ENCODE peak calls at places on chromosome 19, in seven cellular contexts. M, H, U, X, L, K and V are unnamed samples. For H3K4me1, the result is how much of the 10 kb centered on the place peaks cover.

GRCh38 chr19:40585677-40586422 is 9.2 kb downstream of the SHKBP1 start:
- DNase-seq in L (peak), H (no peak), M (no peak), X (no peak), U (no peak), K (no peak), V (peak)

GRCh38 chr19:2095338-2095938 is 688 bp downstream of the MOB3A start:
- DNase-seq in L (no peak), M (no peak), U (no peak), K (peak), X (no peak), H (no peak), V (peak)

GRCh38 chr19:7159105-7159933 is 89.8 kb downstream of the ZNF557 start:
- DNase-seq in K (peak), U (no peak), L (peak), H (no peak), M (no peak), X (no peak), V (peak)

GRCh38 chr19:1082165-1082927 is 12.8 kb downstream of the POLR2E start:
- DNase-seq in X (peak), M (peak), H (peak), K (no peak), U (peak), L (no peak), V (peak)

GRCh38 chr19:3670796-3671679 is 29.2 kb downstream of the PIP5K1C start:
- DNase-seq in H (no peak), X (no peak), M (no peak), K (peak), U (no peak), L (peak), V (no peak)

GRCh38 chr19:4406626-4407025 is 4.2 kb downstream of the CHAF1A start:
- DNase-seq in L (no peak), M (no peak), U (peak), K (no peak), H (no peak), X (no peak), V (no peak)

GRCh38 chr19:2398735-2399305 is 28.6 kb downstream of the TIMM13 start:
- DNase-seq in H (no peak), U (no peak), L (no peak), X (no peak), K (no peak), M (no peak), V (no peak)

GRCh38 chr19:39109641-39110040 is 15.9 kb upstream of the PAK4 start:
- DNase-seq in K (no peak), M (no peak), L (no peak), X (no peak), U (no peak), H (no peak), V (no peak)

GRCh38 chr19:45403272-45403671 is 1.6 kb downstream of the PPP1R13L start:
- DNase-seq in K (no peak), H (no peak), U (no peak), M (no peak), X (no peak), L (no peak), V (peak)

GRCh38 chr19:15379996-15380647 is 535 bp upstream of the AKAP8 start:
- DNase-seq in X (peak), L (peak), K (peak), H (peak), M (no peak), U (peak), V (peak)

GRCh38 chr19:33724021-33724722 is 72.5 kb upstream of the KCTD15 start:
- DNase-seq in X (no peak), M (no peak), H (no peak), U (no peak), L (no peak), K (no peak), V (no peak)

GRCh38 chr19:12636631-12637030 is 25.9 kb downstream of the ZNF791 start:
- DNase-seq in L (no peak), M (no peak), X (no peak), K (no peak), H (no peak), U (no peak), V (peak)

GRCh38 chr19:7304200-7304599 is 10.0 kb upstream of the INSR start:
- DNase-seq in X (no peak), U (no peak), L (no peak), K (no peak), M (no peak), H (no peak), V (no peak)

GRCh38 chr19:4067396-4068057 is 828 bp upstream of the ZBTB7A start:
- DNase-seq in X (no peak), K (no peak), L (no peak), M (no peak), H (no peak), U (peak), V (no peak)

GRCh38 chr19:4641132-4641531 is 1.8 kb downstream of the TNFAIP8L1 start:
- DNase-seq in H (no peak), U (no peak), K (no peak), L (no peak), X (no peak), M (no peak), V (peak)

GRCh38 chr19:13788991-13789390 is 6.3 kb upstream of the ZSWIM4 start:
- DNase-seq in U (no peak), K (peak), X (no peak), L (peak), M (no peak), H (no peak), V (peak)

GRCh38 chr19:40190891-40191835 is at the start of gene MAP3K10:
- DNase-seq in H (peak), U (peak), L (peak), M (peak), X (peak), K (peak), V (peak)

GRCh38 chr19:47713046-47714021 is at the start of gene EHD2:
- DNase-seq in U (peak), L (peak), X (peak), M (no peak), H (peak), K (peak), V (peak)

GRCh38 chr19:8638078-8638619 is 7.7 kb downstream of the NFILZ start:
- DNase-seq in M (no peak), U (no peak), H (no peak), L (peak), K (no peak), X (no peak), V (peak)

GRCh38 chr19:18475762-18476331 is 37.9 kb upstream of the ISYNA1 start:
- DNase-seq in K (no peak), X (no peak), M (no peak), U (no peak), H (no peak), L (no peak), V (no peak)

GRCh38 chr19:18478545-18479311 is 40.8 kb upstream of the ISYNA1 start:
- DNase-seq in L (peak), K (peak), U (no peak), X (peak), M (no peak), H (no peak), V (peak)

GRCh38 chr19:18477974-18478373 is 40.0 kb upstream of the ISYNA1 start:
- DNase-seq in L (no peak), M (no peak), U (no peak), X (no peak), K (no peak), H (no peak), V (no peak)

GRCh38 chr19:18476507-18477041 is 38.6 kb upstream of the ISYNA1 start:
- DNase-seq in L (no peak), X (no peak), H (no peak), K (no peak), M (no peak), U (no peak), V (no peak)

GRCh38 chr19:18477042-18477760 is 39.3 kb upstream of the ISYNA1 start:
- DNase-seq in L (no peak), M (no peak), U (no peak), K (no peak), H (no peak), X (peak), V (no peak)
- H3K4me1 ChIP-seq in L (under half), M (under half), U (under half), K (half or more), H (under half), X (under half), V (under half)

DNA sequence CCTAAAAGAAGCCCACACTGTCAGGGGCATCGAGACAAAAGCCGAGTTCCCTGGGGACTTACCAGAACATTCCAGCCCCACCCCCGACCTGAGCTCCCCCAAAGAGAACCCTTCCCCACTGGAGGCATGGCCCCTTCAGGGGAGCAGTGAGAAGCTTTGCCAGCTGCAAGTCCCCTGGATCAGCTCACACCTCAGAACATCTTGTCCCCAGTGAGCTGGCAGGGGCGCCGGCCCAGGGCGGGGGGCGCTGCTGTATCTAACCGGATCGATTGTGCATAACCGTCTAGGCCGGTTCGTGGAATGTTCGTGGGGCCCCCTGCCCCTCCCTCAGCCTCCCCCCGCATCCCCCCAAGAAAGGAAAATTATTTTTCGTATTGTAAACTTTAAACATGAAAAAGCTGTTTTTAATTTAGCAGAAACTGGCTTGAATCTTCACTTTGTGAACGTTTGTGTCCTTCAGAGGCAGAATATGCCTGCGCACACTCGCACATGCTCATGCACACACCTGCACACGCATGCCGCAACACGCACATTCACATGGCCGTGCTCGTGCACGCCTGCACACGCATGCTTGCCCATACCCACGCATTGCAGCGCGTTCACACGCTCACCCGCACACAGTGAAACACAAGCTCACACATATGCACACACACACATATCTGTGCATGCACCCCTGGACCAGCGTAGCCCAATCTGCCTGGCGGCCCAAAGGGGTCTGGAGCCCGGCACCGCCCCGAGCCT is 12.0 kb upstream of the CRTC1 start:
- DNase-seq in U (no peak), K (no peak), X (no peak), H (no peak), L (no peak), M (no peak), V (no peak)
- H2BK5ac ChIP-seq in U (no peak), K (no peak), X (no peak), H (peak), L (no peak), M (no peak), V (no peak)

GRCh38 chr19:5956323-5956722 is 21.6 kb downstream of the RANBP3 start:
- DNase-seq in L (no peak), H (no peak), X (no peak), M (no peak), K (no peak), U (no peak), V (no peak)
- H3K4me1 ChIP-seq in L (half or more), H (under half), X (under half), M (under half), K (under half), U (under half), V (under half)

GRCh38 chr19:50670102-50670380 is 20.8 kb downstream of the C19orf81 start:
- DNase-seq in K (no peak), U (no peak), M (no peak), X (no peak), L (no peak), H (no peak), V (no peak)

GRCh38 chr19:50668416-50669318 is 19.4 kb downstream of the C19orf81 start:
- DNase-seq in L (no peak), M (no peak), H (peak), U (no peak), K (no peak), X (no peak), V (no peak)

GRCh38 chr19:50669319-50670101 is 20.3 kb downstream of the C19orf81 start:
- DNase-seq in H (peak), K (no peak), X (no peak), L (peak), M (no peak), U (no peak), V (peak)

GRCh38 chr19:50676625-50677197 is 27.5 kb downstream of the C19orf81 start:
- DNase-seq in H (no peak), M (no peak), X (no peak), L (no peak), U (no peak), K (no peak), V (no peak)

GRCh38 chr19:50673118-50673517 is 23.9 kb downstream of the C19orf81 start:
- DNase-seq in L (no peak), M (no peak), X (no peak), H (no peak), U (no peak), K (no peak), V (no peak)
- H2BK5ac ChIP-seq in L (no peak), M (no peak), X (no peak), H (peak), U (no peak), K (no peak), V (no peak)

DNA sequence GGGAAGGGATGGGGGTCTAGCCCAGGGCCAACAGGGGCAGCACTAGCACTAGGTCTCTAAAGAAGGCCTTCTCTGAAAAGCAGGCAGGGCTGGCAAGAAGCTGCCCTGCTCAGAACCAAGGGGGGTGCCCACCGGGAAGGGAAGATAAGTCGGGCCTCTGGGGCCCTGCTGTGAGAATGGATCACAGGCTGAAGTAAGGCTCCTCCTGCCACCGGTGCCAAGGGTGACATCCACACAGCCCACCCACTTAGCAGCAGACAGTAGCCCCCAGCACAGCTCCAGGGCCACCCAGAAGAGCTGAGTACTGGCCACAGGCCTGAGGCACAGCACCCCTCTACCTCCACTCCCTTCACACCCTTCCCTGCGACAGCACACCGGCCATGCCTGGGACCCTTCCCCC is 5.9 kb downstream of the ELL start:
- DNase-seq in M (no peak), L (no peak), H (no peak), K (no peak), X (no peak), U (no peak), V (no peak)
- H3K4me1 ChIP-seq in M (under half), L (under half), H (under half), K (under half), X (under half), U (under half), V (under half)

GRCh38 chr19:52086481-52086880 is 9.1 kb downstream of the ZNF841 start:
- DNase-seq in M (no peak), K (no peak), L (peak), H (no peak), U (no peak), X (no peak), V (no peak)
- H2BK5ac ChIP-seq in M (no peak), K (no peak), L (no peak), H (no peak), U (no peak), X (no peak), V (no peak)